ENCODE peak calls at places on chromosomes 7 and 10, in seven cellular contexts. U is adrenal gland, R is GM12892, H is GM12891, A is prostate gland, N is A549, P is upper lobe of left lung. X is an unnamed sample.

GRCh38 chr7:76428868-76429805 is 4.4 kb downstream of the ZP3 start:
- DNase-seq in N (no peak), U (no peak), P (no peak), H (no peak), R (no peak), A (no peak), X (no peak)

GRCh38 chr7:102129636-102130370 is 156.9 kb upstream of the SH2B2 start:
- DNase-seq in U (no peak), H (no peak), R (no peak), N (no peak), A (no peak), P (no peak), X (no peak)

GRCh38 chr10:70666960-70667798 is 5.1 kb upstream of the ADAMTS14 start:
- DNase-seq in P (no peak), R (no peak), A (no peak), H (no peak), N (no peak), U (no peak), X (no peak)

GRCh38 chr10:27792191-27792590 is 46.6 kb upstream of the MKX start:
- DNase-seq in N (no peak), A (no peak), H (no peak), P (no peak), R (no peak), U (no peak), X (no peak)

GRCh38 chr7:732094-732541 is 5.0 kb upstream of the PRKAR1B start:
- DNase-seq in H (no peak), R (no peak), N (peak), P (peak), A (peak), U (peak), X (peak)

GRCh38 chr7:18497800-18498199 is 2.3 kb downstream of the HDAC9 start:
- DNase-seq in P (no peak), N (no peak), A (no peak), R (no peak), U (no peak), H (no peak), X (no peak)

GRCh38 chr10:7432884-7433726 is 22.3 kb upstream of the SFMBT2 start:
- DNase-seq in N (no peak), H (no peak), U (no peak), A (no peak), P (no peak), R (no peak), X (no peak)

GRCh38 chr7:108650487-108650886 is 80.8 kb downstream of the DNAJB9 start:
- DNase-seq in N (no peak), A (no peak), U (no peak), P (no peak), H (no peak), R (no peak), X (no peak)

GRCh38 chr10:61592581-61592980 is 70.1 kb upstream of the CABCOCO1 start:
- DNase-seq in A (no peak), R (no peak), U (peak), P (no peak), N (peak), H (no peak), X (no peak)

GRCh38 chr10:86663576-86664369 is 4.5 kb upstream of the LDB3 start:
- DNase-seq in H (no peak), U (no peak), R (no peak), P (no peak), N (no peak), A (no peak), X (no peak)

GRCh38 chr10:108060246-108060645 is 895.7 kb upstream of the SORCS1 start:
- DNase-seq in R (no peak), N (no peak), P (no peak), H (no peak), U (no peak), A (no peak), X (no peak)

GRCh38 chr10:62805139-62806092 is 896 bp downstream of the ADO start:
- DNase-seq in H (no peak), P (peak), R (no peak), N (peak), A (no peak), U (peak), X (no peak)

GRCh38 chr10:62803993-62804383 is 532 bp upstream of the ADO start:
- DNase-seq in A (no peak), H (no peak), U (no peak), N (no peak), R (no peak), P (no peak), X (no peak)

GRCh38 chr10:62810131-62810530 is 5.6 kb downstream of the ADO start:
- DNase-seq in R (no peak), A (no peak), P (no peak), U (no peak), H (no peak), N (no peak), X (no peak)

GRCh38 chr10:62806246-62806645 is 1.7 kb downstream of the ADO start:
- DNase-seq in R (no peak), N (no peak), H (no peak), P (no peak), U (no peak), A (no peak), X (no peak)

GRCh38 chr10:62804384-62805138 is at the start of gene ADO:
- DNase-seq in N (peak), A (peak), R (peak), U (peak), P (peak), H (peak), X (peak)
- TF ChIP-seq POLR2A in N (peak), A (no peak), R (peak), U (peak), P (no peak), H (no peak), X (peak)

GRCh38 chr10:79082035-79082373 is 13.2 kb downstream of the ZMIZ1 start:
- DNase-seq in P (no peak), A (no peak), H (no peak), N (no peak), R (no peak), U (no peak), X (no peak)
- TF ChIP-seq POLR2A in P (no peak), A (no peak), H (no peak), N (no peak), R (no peak), U (no peak), X (no peak)

DNA sequence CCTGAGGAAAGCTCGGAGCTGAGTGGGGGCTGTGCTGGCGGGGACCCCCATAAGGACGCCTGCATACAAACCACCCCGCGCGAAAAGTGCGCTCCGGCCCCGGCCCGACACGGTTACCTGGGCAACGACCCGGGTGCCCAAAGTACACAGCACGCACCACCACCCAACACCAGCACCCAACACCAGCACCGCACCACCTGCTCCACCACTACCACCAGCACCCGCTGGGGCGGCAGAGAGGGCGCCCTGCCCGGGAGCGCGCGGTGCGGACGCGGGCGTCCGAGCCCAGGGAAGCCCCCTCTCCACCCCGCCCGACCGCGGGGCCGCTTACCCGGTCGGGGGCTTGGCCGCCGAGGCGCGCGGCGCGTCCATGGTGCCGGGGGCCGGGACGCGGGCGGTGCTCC is 345 bp downstream of the COBL start:
- DNase-seq in A (peak), R (no peak), U (no peak), P (peak), H (no peak), N (peak), X (no peak)
- TF ChIP-seq POLR2A in A (no peak), R (no peak), U (no peak), P (no peak), H (no peak), N (no peak), X (no peak)

GRCh38 chr10:91412688-91413087 is 2.5 kb downstream of the HECTD2 start:
- DNase-seq in P (no peak), A (no peak), R (no peak), U (no peak), N (no peak), H (no peak), X (no peak)

GRCh38 chr10:91406322-91406721 is 3.8 kb upstream of the HECTD2 start:
- DNase-seq in A (no peak), N (no peak), P (no peak), U (no peak), R (no peak), H (no peak), X (no peak)

GRCh38 chr10:91409069-91409868 is 875 bp upstream of the HECTD2 start:
- DNase-seq in P (no peak), N (peak), U (peak), A (peak), R (peak), H (peak), X (peak)

GRCh38 chr10:91410638-91411367 is 659 bp downstream of the HECTD2 start:
- DNase-seq in U (peak), H (no peak), A (peak), R (no peak), P (no peak), N (peak), X (peak)

DNA sequence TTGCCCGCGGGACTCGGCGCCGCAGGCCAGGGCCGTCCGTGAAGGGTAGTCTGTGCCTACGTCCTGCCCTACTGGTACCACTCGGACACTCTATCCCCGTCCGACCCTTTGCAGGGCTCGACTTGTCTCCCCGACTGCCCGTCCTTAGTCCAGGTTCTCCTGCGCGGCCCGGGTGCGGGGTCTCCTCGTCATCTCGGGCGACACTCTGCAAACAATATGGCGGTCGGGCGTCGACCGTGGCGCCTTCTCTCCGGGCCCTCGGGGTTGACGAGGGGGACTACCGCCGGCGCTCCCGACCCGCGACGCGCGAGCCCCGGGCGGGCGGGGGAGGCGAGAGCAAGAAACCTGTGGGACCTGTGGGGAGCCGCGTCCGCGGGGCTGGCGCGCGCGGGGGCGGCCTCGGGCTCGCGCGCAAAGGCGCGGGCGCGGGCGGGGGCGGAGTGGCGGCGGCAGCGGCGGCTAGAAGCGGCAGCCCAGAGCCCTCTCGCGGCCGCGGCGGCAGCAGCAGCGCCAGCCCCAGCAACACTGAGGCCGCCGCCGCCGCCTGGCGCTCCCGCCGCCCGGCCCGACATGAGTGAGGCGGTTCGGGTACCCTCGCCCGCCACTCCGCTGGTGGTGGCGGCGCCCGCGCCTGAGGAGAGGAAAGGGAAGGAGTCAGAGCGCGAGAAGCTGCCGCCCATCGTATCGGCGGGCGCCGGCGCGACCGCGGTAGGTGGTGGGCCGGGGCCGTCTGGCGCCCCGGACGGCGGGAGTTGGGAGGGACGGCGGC is at the start of gene HECTD2:
- DNase-seq in U (peak), N (peak), P (peak), R (peak), H (peak), A (peak), X (peak)
- TF ChIP-seq POLR2A in U (peak), N (peak), P (no peak), R (peak), H (no peak), A (no peak), X (peak)

DNA sequence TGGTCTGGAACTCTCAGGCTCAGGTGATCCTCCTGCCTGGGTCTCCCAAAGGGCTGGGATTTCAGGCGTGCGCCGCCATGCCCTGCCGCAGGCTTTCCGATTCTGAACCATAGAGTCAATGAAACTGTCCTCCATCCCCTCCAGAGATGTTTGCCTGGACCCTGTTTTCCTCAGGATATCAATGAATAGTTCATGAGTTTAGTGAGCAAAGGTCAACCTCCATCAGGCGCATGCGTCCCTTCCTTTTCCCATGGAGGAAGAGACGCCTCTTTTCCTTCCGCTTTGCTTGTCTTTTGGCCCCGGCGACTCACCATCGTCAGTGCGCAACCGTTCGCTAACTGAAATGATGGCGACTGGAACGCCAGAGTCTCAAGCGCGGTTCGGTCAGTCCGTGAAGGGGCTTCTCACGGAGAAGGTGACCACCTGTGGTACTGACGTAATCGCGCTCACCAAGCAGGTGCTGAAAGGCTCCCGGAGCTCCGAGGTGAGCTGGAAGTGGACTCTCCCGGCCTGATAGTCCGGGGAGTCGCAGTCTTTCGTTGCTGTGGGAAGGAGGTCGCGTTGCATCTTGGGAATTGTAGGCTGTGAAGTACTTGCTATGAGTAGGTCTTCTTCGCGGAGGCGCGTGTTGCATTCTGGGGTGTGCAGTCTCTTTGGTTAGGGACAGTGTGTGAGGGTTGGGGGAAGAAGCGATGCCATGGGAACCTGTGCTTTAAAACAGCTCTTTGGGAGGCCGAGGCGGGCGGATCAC is at the start of gene BORCS7:
- DNase-seq in N (peak), P (peak), U (peak), A (peak), R (peak), H (peak), X (peak)
- TF ChIP-seq POLR2A in N (peak), P (no peak), U (peak), A (peak), R (peak), H (peak), X (peak)

GRCh38 chr10:31071232-31071999 is 39.8 kb upstream of the ZNF438 start:
- DNase-seq in R (no peak), A (no peak), H (no peak), U (no peak), P (no peak), N (no peak), X (no peak)
- TF ChIP-seq POLR2A in R (no peak), A (no peak), H (no peak), U (no peak), P (no peak), N (no peak), X (no peak)

GRCh38 chr7:139340808-139341057 is 404 bp upstream of the FMC1 start:
- DNase-seq in P (peak), R (no peak), A (no peak), N (no peak), U (no peak), H (peak), X (no peak)

GRCh38 chr7:139341058-139341775 is at the start of gene FMC1:
- DNase-seq in P (peak), H (peak), U (peak), R (peak), N (peak), A (peak), X (peak)

GRCh38 chr7:139339698-139340036 is 1.5 kb upstream of the FMC1 start:
- DNase-seq in N (no peak), R (no peak), A (no peak), U (no peak), P (no peak), H (no peak), X (no peak)

GRCh38 chr7:139339025-139339424 is 2.1 kb upstream of the FMC1 start:
- DNase-seq in P (no peak), U (no peak), N (no peak), H (no peak), A (no peak), R (no peak), X (no peak)

DNA sequence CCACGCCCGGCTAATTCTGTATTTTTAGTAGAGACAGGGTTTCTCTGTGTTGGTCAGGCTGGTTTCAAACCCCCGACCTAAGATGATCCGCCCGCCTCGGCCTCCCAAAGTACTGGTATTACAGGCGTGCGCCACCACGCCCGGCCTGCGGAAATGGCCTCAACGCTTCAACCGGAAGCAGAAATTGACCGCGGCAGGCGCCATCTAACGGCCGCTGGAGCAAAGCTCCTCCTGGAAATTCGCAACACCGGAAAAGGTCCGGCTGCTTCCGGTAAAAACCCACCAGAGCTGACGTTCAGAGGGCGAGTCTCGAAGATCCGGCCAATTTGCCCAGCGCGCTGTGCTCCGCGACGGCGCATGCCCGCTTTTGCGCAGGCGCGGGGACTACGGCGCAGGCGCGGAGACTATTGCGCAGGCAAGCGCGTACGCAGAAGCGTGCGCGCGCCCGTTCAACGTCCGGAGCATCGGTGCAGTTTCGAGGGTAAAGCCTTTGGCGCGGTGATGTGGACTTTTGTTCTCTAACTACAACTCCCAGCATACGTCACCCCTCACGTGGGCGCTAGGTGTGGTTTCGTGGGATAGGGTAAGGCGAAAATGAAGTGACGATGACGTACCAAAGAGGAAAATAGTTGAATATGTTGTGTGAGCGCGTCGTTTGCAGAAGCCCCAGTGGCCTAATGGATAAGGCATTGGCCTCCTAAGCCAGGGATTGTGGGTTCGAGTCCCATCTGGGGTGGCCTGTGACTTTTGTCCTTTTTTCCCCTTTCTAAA is 915 bp upstream of the FMC1 start:
- DNase-seq in N (peak), R (peak), H (peak), P (peak), A (peak), U (peak), X (peak)
- TF ChIP-seq POLR2A in N (peak), R (no peak), H (peak), P (no peak), A (peak), U (no peak), X (peak)

GRCh38 chr10:119417852-119418251 is 124.7 kb downstream of the RGS10 start:
- DNase-seq in P (no peak), A (no peak), R (no peak), N (no peak), H (no peak), U (no peak), X (no peak)
- TF ChIP-seq POLR2A in P (no peak), A (no peak), R (no peak), N (no peak), H (no peak), U (no peak), X (no peak)